ENCODE peak calls at places on chromosome X, in seven cellular contexts. One of them, this sample, is unnamed.

GRCh38 chrX:15165832-15166231 is 104.1 kb downstream of the ASB9 start:
- DNase-seq in uterus: no peak
- DNase-seq in esophagus squamous epithelium: no peak
- DNase-seq in tibial nerve: no peak
- DNase-seq in thyroid gland: no peak
- DNase-seq in gastrocnemius medialis: no peak
- DNase-seq in stomach: no peak
- DNase-seq in this sample: no peak

GRCh38 chrX:112631892-112632291 is 47.8 kb downstream of the LHFPL1 start:
- DNase-seq in uterus: no peak
- DNase-seq in esophagus squamous epithelium: no peak
- DNase-seq in tibial nerve: no peak
- DNase-seq in thyroid gland: no peak
- DNase-seq in gastrocnemius medialis: no peak
- DNase-seq in stomach: no peak
- DNase-seq in this sample: no peak

GRCh38 chrX:8579602-8580001 is 115.0 kb downstream of the VCX3B start:
- DNase-seq in uterus: no peak
- DNase-seq in esophagus squamous epithelium: no peak
- DNase-seq in tibial nerve: no peak
- DNase-seq in thyroid gland: no peak
- DNase-seq in gastrocnemius medialis: no peak
- DNase-seq in stomach: no peak
- DNase-seq in this sample: no peak

GRCh38 chrX:435536-436122 is 48.9 kb upstream of the PPP2R3B start:
- DNase-seq in uterus: no peak
- DNase-seq in esophagus squamous epithelium: no peak
- DNase-seq in tibial nerve: no peak
- DNase-seq in thyroid gland: no peak
- DNase-seq in gastrocnemius medialis: no peak
- DNase-seq in stomach: no peak
- DNase-seq in this sample: no peak

GRCh38 chrX:10756365-10756915 is 136.1 kb upstream of the MID1 start:
- DNase-seq in uterus: peak; percentile 20
- DNase-seq in esophagus squamous epithelium: no peak
- DNase-seq in tibial nerve: no peak
- DNase-seq in thyroid gland: peak; percentile 5
- DNase-seq in gastrocnemius medialis: no peak
- DNase-seq in stomach: no peak
- DNase-seq in this sample: no peak

GRCh38 chrX:3426552-3426951 is 80.1 kb upstream of the MXRA5 start:
- DNase-seq in uterus: no peak
- DNase-seq in esophagus squamous epithelium: no peak
- DNase-seq in tibial nerve: no peak
- DNase-seq in thyroid gland: no peak
- DNase-seq in gastrocnemius medialis: no peak
- DNase-seq in stomach: no peak
- DNase-seq in this sample: no peak

GRCh38 chrX:72025236-72025770 is 106.4 kb downstream of the RTL5 start:
- DNase-seq in uterus: no peak
- DNase-seq in esophagus squamous epithelium: no peak
- DNase-seq in tibial nerve: no peak
- DNase-seq in thyroid gland: no peak
- DNase-seq in gastrocnemius medialis: no peak
- DNase-seq in stomach: no peak
- DNase-seq in this sample: peak; percentile 21

GRCh38 chrX:24728530-24728929 is 34.8 kb downstream of the POLA1 start:
- DNase-seq in uterus: no peak
- DNase-seq in esophagus squamous epithelium: no peak
- DNase-seq in tibial nerve: no peak
- DNase-seq in thyroid gland: no peak
- DNase-seq in gastrocnemius medialis: no peak
- DNase-seq in stomach: no peak
- DNase-seq in this sample: no peak

GRCh38 chrX:65493431-65493830 is 41.2 kb downstream of the LAS1L start:
- DNase-seq in uterus: no peak
- DNase-seq in esophagus squamous epithelium: no peak
- DNase-seq in tibial nerve: no peak
- DNase-seq in thyroid gland: no peak
- DNase-seq in gastrocnemius medialis: no peak
- DNase-seq in stomach: no peak
- DNase-seq in this sample: no peak

GRCh38 chrX:68503830-68504229 is 5.0 kb downstream of the YIPF6 start:
- DNase-seq in uterus: no peak
- DNase-seq in esophagus squamous epithelium: no peak
- DNase-seq in tibial nerve: no peak
- DNase-seq in thyroid gland: no peak
- DNase-seq in gastrocnemius medialis: peak; percentile 18
- DNase-seq in stomach: no peak
- DNase-seq in this sample: no peak

GRCh38 chrX:68500105-68500504 is 1.3 kb downstream of the YIPF6 start:
- DNase-seq in uterus: no peak
- DNase-seq in esophagus squamous epithelium: no peak
- DNase-seq in tibial nerve: no peak
- DNase-seq in thyroid gland: no peak
- DNase-seq in gastrocnemius medialis: no peak
- DNase-seq in stomach: no peak
- DNase-seq in this sample: no peak

GRCh38 chrX:68498044-68498507 is 775 bp upstream of the YIPF6 start:
- DNase-seq in uterus: no peak
- DNase-seq in esophagus squamous epithelium: no peak
- DNase-seq in tibial nerve: no peak
- DNase-seq in thyroid gland: no peak
- DNase-seq in gastrocnemius medialis: no peak
- DNase-seq in stomach: no peak
- DNase-seq in this sample: no peak

GRCh38 chrX:68504237-68504636 is 5.4 kb downstream of the YIPF6 start:
- DNase-seq in uterus: no peak
- DNase-seq in esophagus squamous epithelium: no peak
- DNase-seq in tibial nerve: no peak
- DNase-seq in thyroid gland: no peak
- DNase-seq in gastrocnemius medialis: no peak
- DNase-seq in stomach: no peak
- DNase-seq in this sample: no peak

DNA sequence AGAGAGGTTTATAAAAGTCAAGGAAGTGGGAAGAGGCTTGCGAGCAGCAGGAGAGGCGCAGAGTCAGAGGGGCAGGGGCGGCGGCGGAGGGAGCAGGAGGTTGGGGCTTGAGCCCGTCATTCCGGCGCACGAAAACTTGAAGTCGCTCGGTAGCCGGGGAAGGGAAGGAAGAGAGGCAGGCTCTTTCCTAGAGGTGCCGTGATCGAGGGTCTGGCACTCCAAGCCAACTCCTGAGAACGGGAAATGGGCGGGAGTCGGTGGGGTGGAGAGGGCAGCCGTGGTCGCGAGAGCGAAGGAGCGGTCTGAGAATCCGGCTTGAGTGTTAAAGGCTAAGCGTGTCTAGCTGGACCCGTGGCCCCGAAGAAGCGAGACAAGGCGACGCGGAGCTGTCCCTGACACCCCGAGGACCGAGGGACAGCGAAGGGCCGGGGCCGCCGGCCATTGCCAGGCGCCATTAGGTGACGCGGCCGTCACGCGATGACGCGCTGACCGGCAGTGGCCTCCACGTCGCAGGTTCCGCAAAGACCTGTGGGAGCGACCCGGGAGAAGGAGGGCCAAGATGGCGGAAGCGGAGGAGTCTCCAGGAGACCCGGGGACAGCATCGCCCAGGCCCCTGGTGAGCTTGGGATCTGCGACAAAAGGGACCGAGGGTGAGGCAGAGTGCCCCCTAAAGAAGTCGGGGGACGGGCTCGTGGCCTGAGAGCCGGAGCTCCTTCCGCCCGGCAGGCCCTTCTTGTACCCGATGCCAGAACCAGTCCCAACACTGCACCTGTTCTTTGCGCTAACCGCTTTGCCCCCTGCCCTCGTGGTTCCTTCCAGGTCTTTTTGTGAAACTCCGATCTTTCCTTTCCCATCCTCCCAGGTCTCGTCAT is at the start of gene YIPF6:
- DNase-seq in uterus: peak; percentile 74
- DNase-seq in esophagus squamous epithelium: no peak
- DNase-seq in tibial nerve: peak; percentile 47
- DNase-seq in thyroid gland: peak; percentile 78
- DNase-seq in gastrocnemius medialis: peak; percentile 74
- DNase-seq in stomach: peak; percentile 79
- DNase-seq in this sample: peak; percentile 88
- TF ChIP-seq POLR2A in uterus: peak; percentile 70
- TF ChIP-seq POLR2A in esophagus squamous epithelium: peak; percentile 46
- TF ChIP-seq POLR2A in tibial nerve: peak; percentile 78
- TF ChIP-seq POLR2A in thyroid gland: peak; percentile 87
- TF ChIP-seq POLR2A in gastrocnemius medialis: peak; percentile 82
- TF ChIP-seq POLR2A in stomach: no peak
- TF ChIP-seq POLR2A in this sample: peak; percentile 28

GRCh38 chrX:77342028-77342427 is 105.2 kb upstream of the FGF16 start:
- DNase-seq in uterus: no peak
- DNase-seq in esophagus squamous epithelium: no peak
- DNase-seq in tibial nerve: no peak
- DNase-seq in thyroid gland: no peak
- DNase-seq in gastrocnemius medialis: peak; percentile 9
- DNase-seq in stomach: no peak
- DNase-seq in this sample: no peak
- TF ChIP-seq CTCF in uterus: no peak
- TF ChIP-seq CTCF in esophagus squamous epithelium: no peak
- TF ChIP-seq CTCF in tibial nerve: no peak
- TF ChIP-seq CTCF in thyroid gland: no peak
- TF ChIP-seq CTCF in gastrocnemius medialis: no peak
- TF ChIP-seq CTCF in stomach: no peak
- TF ChIP-seq CTCF in this sample: no peak

DNA sequence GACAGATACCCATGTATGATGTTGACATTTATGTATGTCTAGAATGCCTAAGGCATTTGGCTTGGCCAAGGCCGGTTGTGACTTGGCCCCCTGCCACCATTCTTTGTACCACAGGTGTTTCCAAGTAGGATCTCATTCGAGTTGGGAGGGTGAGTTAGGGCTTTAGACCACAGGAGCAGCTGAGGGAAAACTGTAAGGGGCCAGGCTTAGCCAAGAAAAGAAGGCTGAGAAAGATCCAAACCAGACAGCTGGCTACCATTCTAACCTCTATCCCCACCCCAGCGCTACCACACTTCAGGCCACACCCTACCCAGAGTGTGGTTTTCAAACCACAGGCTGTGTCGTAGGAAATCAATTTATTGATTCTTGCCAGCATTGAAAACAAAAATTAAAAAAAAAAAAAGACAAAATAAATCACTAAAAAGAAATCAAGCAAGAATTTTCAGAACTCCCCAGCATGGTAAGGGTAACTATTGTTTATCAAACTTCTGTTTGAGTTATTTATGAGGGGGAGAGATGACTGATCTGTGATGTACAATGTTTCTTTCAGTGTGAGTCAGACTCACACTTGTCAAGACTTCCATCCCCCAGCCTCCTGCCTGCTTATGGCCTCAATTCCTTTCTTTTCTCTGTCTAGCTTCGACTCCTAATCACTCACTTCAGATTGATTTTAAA is 9.9 kb downstream of the TMSB4X start:
- DNase-seq in uterus: no peak
- DNase-seq in esophagus squamous epithelium: no peak
- DNase-seq in tibial nerve: no peak
- DNase-seq in thyroid gland: peak; percentile 36
- DNase-seq in gastrocnemius medialis: no peak
- DNase-seq in stomach: peak; percentile 87
- DNase-seq in this sample: no peak
- H3K27ac ChIP-seq in uterus: peak overlapping the region; percentile 18
- H3K27ac ChIP-seq in esophagus squamous epithelium: no peak overlapping the region
- H3K27ac ChIP-seq in tibial nerve: no peak overlapping the region
- H3K27ac ChIP-seq in thyroid gland: no peak overlapping the region
- H3K27ac ChIP-seq in gastrocnemius medialis: no peak overlapping the region
- H3K27ac ChIP-seq in stomach: peak overlapping the region; percentile 63
- H3K27ac ChIP-seq in this sample: no peak overlapping the region

GRCh38 chrX:119757979-119758681 is at the start of gene SOWAHD:
- DNase-seq in uterus: peak; percentile 18
- DNase-seq in esophagus squamous epithelium: no peak
- DNase-seq in tibial nerve: no peak
- DNase-seq in thyroid gland: peak; percentile 16
- DNase-seq in gastrocnemius medialis: no peak
- DNase-seq in stomach: peak; percentile 55
- DNase-seq in this sample: no peak

GRCh38 chrX:119753639-119754257 is 4.6 kb upstream of the SOWAHD start:
- DNase-seq in uterus: no peak
- DNase-seq in esophagus squamous epithelium: no peak
- DNase-seq in tibial nerve: no peak
- DNase-seq in thyroid gland: no peak
- DNase-seq in gastrocnemius medialis: no peak
- DNase-seq in stomach: no peak
- DNase-seq in this sample: no peak

GRCh38 chrX:119756926-119757635 is 1.3 kb upstream of the SOWAHD start:
- DNase-seq in uterus: no peak
- DNase-seq in esophagus squamous epithelium: no peak
- DNase-seq in tibial nerve: no peak
- DNase-seq in thyroid gland: no peak
- DNase-seq in gastrocnemius medialis: no peak
- DNase-seq in stomach: peak; percentile 46
- DNase-seq in this sample: no peak

GRCh38 chrX:119757646-119757978 is 776 bp upstream of the SOWAHD start:
- DNase-seq in uterus: no peak
- DNase-seq in esophagus squamous epithelium: no peak
- DNase-seq in tibial nerve: no peak
- DNase-seq in thyroid gland: no peak
- DNase-seq in gastrocnemius medialis: no peak
- DNase-seq in stomach: no peak
- DNase-seq in this sample: no peak

GRCh38 chrX:119755981-119756533 is 2.3 kb upstream of the SOWAHD start:
- DNase-seq in uterus: no peak
- DNase-seq in esophagus squamous epithelium: no peak
- DNase-seq in tibial nerve: no peak
- DNase-seq in thyroid gland: no peak
- DNase-seq in gastrocnemius medialis: no peak
- DNase-seq in stomach: peak; percentile 29
- DNase-seq in this sample: no peak
- TF ChIP-seq POLR2A in uterus: no peak
- TF ChIP-seq POLR2A in esophagus squamous epithelium: no peak
- TF ChIP-seq POLR2A in tibial nerve: no peak
- TF ChIP-seq POLR2A in thyroid gland: no peak
- TF ChIP-seq POLR2A in gastrocnemius medialis: no peak
- TF ChIP-seq POLR2A in stomach: no peak
- TF ChIP-seq POLR2A in this sample: no peak

DNA sequence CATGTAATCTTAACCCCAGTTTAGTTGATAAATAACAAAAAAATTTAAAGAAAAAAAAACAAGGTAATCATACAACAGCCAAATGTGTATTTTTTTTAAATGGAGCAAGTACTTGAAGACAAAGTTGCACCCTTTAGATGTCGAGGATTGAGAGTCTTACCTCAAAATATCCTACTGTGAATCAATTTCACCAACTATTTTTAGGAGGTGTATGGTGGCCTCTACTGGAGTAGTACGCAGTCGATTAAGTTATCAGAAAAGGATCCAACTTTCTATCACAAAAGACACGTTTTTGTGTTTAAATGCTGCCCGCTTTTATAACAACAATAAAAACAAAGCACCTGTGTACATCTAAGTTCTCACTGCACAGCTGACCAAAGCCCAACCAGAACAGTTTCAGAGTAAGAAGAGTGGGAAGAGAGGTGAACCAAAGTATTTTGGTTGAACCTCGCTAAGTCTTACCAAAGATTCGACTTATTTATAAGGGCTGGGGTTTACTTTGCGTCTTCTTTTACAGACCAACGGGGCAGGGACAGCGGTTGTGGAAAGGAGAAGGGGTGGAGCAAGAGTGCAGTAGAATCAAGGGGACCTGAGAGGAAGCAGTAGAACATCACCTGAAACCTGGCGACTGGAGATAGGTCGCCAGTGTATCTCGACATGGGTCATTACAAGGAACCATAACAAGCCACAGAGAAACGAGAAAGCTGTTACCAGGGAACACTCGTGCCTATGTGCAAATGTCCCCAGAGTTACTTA is 1.2 kb downstream of the RPS6KA6 start:
- DNase-seq in uterus: no peak
- DNase-seq in esophagus squamous epithelium: no peak
- DNase-seq in tibial nerve: no peak
- DNase-seq in thyroid gland: peak; percentile 21
- DNase-seq in gastrocnemius medialis: no peak
- DNase-seq in stomach: no peak
- DNase-seq in this sample: no peak
- TF ChIP-seq CTCF in uterus: no peak
- TF ChIP-seq CTCF in esophagus squamous epithelium: no peak
- TF ChIP-seq CTCF in tibial nerve: no peak
- TF ChIP-seq CTCF in thyroid gland: no peak
- TF ChIP-seq CTCF in gastrocnemius medialis: no peak
- TF ChIP-seq CTCF in stomach: no peak
- TF ChIP-seq CTCF in this sample: no peak

This sample was measured in esophagus muscularis mucosa.